ENCODE peak calls at places on chromosome 14, in four cellular contexts. B is mucosa of descending colon, I is tibial artery, R is cardiac muscle cell. H is an unnamed sample. For H3K4me1, the result is how much of the 10 kb centered on the place peaks cover.

GRCh38 chr14:94560782-94561655 is at the start of gene SERPINA4:
- DNase-seq in B (no peak), I (peak), R (no peak), H (no peak)

GRCh38 chr14:104284636-104285482 is 146.5 kb downstream of the KIF26A start:
- DNase-seq in B (peak), I (peak), R (no peak), H (peak)

GRCh38 chr14:45112886-45113772 is 21.2 kb downstream of the FKBP3 start:
- DNase-seq in B (no peak), I (no peak), R (peak), H (no peak)

GRCh38 chr14:89773644-89774316 is 180.8 kb downstream of the EFCAB11 start:
- DNase-seq in B (peak), I (no peak), R (peak), H (peak)

GRCh38 chr14:102221026-102221425 is 81.3 kb downstream of the WDR20 start:
- DNase-seq in B (no peak), I (no peak), R (no peak), H (no peak)

GRCh38 chr14:65231286-65231980 is 129.1 kb upstream of the MAX start:
- DNase-seq in B (no peak), I (peak), R (no peak), H (no peak)

GRCh38 chr14:23217621-23218020 is 20.1 kb upstream of the RNF212B start:
- DNase-seq in B (no peak), I (no peak), R (no peak), H (no peak)

GRCh38 chr14:73293782-73294781 is 56.8 kb downstream of the PAPLN start:
- DNase-seq in B (no peak), I (no peak), R (no peak), H (no peak)

GRCh38 chr14:54935958-54936357 is 33.3 kb upstream of the GCH1 start:
- DNase-seq in B (no peak), I (no peak), R (peak), H (no peak)

GRCh38 chr14:58060077-58060476 is 91.9 kb downstream of the ARMH4 start:
- DNase-seq in B (no peak), I (no peak), R (no peak), H (no peak)

GRCh38 chr14:94598816-94599655 is 13.2 kb upstream of the SERPINA3 start:
- DNase-seq in B (peak), I (peak), R (peak), H (peak)

GRCh38 chr14:101355284-101355683 is 206.0 kb upstream of the DIO3 start:
- DNase-seq in B (no peak), I (no peak), R (no peak), H (no peak)

GRCh38 chr14:68216957-68217356 is 397.4 kb downstream of the RAD51B start:
- DNase-seq in B (no peak), I (no peak), R (no peak), H (no peak)

GRCh38 chr14:103522649-103523582 is at the start of gene CKB:
- DNase-seq in B (peak), I (peak), R (peak), H (peak)

DNA sequence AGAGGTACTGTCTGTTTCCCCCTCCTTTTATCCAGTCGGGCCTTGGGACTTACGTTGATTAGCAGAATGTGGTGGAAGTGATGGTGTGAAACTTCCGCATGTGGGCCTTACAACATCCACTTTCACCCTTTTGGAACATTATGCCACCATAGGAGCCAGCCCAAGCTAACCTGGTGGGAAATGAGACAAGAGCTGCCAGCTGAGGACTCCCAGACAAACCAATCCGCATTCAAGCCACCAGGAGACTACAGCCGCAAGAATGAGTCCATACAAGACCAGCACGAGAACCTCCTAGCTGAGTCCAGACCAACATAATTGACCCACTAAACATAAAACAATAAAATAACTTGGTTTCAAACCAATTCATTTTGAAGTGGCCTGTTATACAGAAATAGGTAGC is 9.1 kb upstream of the PTGER2 start:
- DNase-seq in B (no peak), I (no peak), R (no peak), H (no peak)
- H3K4me1 ChIP-seq in B (under half), I (under half), R (under half), H (under half)

DNA sequence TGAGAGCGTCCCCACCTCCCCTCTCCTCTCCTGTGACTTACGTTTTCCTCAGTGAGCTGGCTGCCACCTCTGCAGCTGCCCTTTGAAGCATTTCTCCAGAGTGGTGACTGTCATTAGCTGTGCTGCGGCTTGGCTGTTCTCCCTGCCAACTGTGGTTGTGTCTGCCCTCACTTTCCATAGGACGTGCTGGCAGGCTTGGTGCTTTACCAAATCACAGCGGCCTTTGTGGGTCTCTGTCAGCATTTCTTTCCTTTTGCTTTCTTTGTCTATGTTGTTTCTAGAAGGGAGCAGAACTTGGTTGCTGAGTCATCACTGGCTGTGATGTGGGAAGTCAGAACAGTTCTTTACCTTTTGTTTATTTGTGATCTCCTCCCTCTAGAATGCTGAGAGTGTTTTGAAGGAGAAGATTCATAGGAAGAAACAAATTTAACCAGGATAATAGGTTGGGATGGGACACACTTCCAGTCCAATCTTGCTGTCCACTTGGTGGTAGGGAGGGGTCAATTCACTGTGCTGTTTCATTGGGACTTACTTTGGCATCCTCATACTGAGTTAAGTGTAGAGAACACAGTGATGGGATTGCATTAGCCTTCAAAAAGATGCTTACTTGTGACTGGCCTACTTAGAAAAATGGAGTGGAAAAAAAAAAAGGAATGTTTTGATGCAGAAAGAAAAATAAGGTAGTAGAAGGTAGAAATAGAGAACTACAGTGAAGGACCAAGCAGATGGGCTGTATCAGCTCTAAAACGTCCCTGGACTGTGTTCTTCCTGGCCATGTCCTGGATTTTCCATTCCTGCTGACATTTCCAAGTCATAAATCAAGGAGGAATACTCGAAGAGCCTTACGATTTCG is 88.3 kb downstream of the TMX1 start:
- DNase-seq in B (no peak), I (no peak), R (peak), H (peak)
- H3K4me3 ChIP-seq in B (no peak), I (no peak), R (no peak), H (no peak)

GRCh38 chr14:53247596-53248370 is 94.7 kb upstream of the DDHD1 start:
- DNase-seq in B (no peak), I (no peak), R (no peak), H (no peak)

GRCh38 chr14:53249059-53249458 is 95.9 kb upstream of the DDHD1 start:
- DNase-seq in B (no peak), I (no peak), R (peak), H (no peak)
- H3K4me1 ChIP-seq in B (under half), I (under half), R (under half), H (under half)

GRCh38 chr14:51780741-51781140 is 79.7 kb upstream of the GNG2 start:
- DNase-seq in B (no peak), I (no peak), R (peak), H (no peak)
- H3K4me3 ChIP-seq in B (no peak), I (no peak), R (no peak), H (no peak)

GRCh38 chr14:106346534-106347290 is 820.3 kb downstream of the TMEM121 start:
- DNase-seq in B (no peak), I (no peak), R (no peak), H (no peak)

GRCh38 chr14:106346084-106346483 is 819.7 kb downstream of the TMEM121 start:
- DNase-seq in B (no peak), I (no peak), R (no peak), H (no peak)

GRCh38 chr14:106347890-106348755 is 821.7 kb downstream of the TMEM121 start:
- DNase-seq in B (no peak), I (no peak), R (no peak), H (no peak)

GRCh38 chr14:106343636-106344035 is 817.3 kb downstream of the TMEM121 start:
- DNase-seq in B (no peak), I (no peak), R (no peak), H (no peak)

GRCh38 chr14:106347291-106347778 is 821.0 kb downstream of the TMEM121 start:
- DNase-seq in B (no peak), I (no peak), R (no peak), H (no peak)
- H3K4me1 ChIP-seq in B (under half), I (under half), R (under half), H (under half)

DNA sequence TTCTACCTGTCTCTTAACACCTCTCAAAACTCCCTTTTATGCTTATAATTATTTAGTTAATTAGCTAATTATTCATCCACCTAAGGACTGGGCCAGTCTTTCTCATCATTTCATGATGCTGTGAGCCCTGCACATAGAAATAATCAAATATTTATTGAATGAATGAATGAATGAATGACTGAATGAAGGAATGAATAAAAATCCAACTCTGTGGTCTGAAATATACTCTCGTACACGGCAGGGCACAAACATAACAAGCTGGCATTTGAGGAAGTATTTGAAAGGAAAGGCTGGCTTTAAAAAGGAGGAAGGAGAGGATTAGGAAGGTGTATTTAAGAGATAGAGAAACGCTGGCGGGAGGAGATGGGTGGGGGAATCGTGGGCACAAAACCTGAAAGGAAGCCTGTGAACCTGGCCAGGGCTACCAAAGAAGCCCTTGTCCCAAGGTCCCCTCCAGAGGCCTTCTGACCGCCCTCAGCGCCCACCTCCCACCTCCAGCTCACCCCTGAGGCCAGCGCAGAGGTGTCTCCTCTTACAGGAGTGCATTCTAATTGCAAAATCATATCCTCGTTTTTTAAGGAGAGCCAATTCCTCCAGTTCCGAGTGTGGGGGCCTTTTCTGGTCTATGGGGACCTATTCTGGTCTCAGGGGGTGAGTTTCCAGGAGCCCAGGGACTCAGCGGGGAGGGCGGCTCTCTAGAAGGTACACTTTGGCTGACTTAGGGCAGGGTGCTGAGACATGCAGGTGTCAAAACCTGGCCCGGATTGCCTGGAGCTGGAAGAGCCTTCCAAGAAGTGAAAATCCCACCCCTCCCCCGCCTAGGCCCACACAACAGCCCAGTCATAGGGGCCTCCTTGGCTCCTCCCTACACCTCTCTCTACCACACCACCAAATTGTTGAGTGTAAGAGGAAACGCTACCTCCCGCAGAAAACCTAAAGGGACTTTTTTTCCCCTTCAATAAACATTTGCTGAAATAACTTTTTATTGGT is 8.7 kb upstream of the JDP2 start:
- DNase-seq in B (peak), I (no peak), R (peak), H (no peak)
- H3K4me3 ChIP-seq in B (no peak), I (no peak), R (peak), H (no peak)

H was measured in psoas muscle.